ENCODE peak calls at places on chromosomes 6 and 20, in seven cellular contexts. R is left ventricle myocardium superior; N is activated CD4-positive, alpha-beta memory T cell treated with anti-CD3 and anti-CD28 coated beads, Interleukin-2, amount 10 ng/mL, durations not matched to agents 7 days and 5 days; P is caudate nucleus; C is activated naive CD4-positive, alpha-beta T cell treated with anti-CD3 and anti-CD28 coated beads, Interleukin-2, amount 10 ng/mL, durations not matched to agents 7 days and 5 days; I is HCT116; D is NCI-H1048. Q is an unnamed sample.

GRCh38 chr6:43716099-43716498 is 28.5 kb upstream of the MRPS18A start:
- DNase-seq in P (peak), N (no peak), I (no peak), D (no peak), R (peak), C (no peak), Q (no peak)

GRCh38 chr6:57303931-57304681 is 13.3 kb upstream of the PRIM2 start:
- DNase-seq in P (no peak), C (no peak), I (no peak), N (no peak), R (no peak), D (no peak), Q (no peak)

GRCh38 chr6:102660288-102660687 is 1266.8 kb downstream of the GRIK2 start:
- DNase-seq in I (no peak), R (no peak), N (no peak), C (no peak), D (no peak), P (no peak), Q (no peak)

GRCh38 chr6:46042355-46042999 is 26.8 kb upstream of the CLIC5 start:
- DNase-seq in D (no peak), C (peak), R (no peak), I (peak), P (no peak), N (no peak), Q (peak)

GRCh38 chr6:31736026-31736767 is at the start of gene CLIC1:
- DNase-seq in I (no peak), D (peak), P (no peak), N (peak), C (peak), R (peak), Q (no peak)

GRCh38 chr20:13841206-13841605 is 56.4 kb downstream of the NDUFAF5 start:
- DNase-seq in D (no peak), R (no peak), N (no peak), I (no peak), P (no peak), C (no peak), Q (no peak)

GRCh38 chr6:52328303-52328662 is 33.7 kb upstream of the PAQR8 start:
- DNase-seq in D (no peak), C (no peak), R (no peak), I (no peak), P (no peak), N (no peak), Q (no peak)

GRCh38 chr6:42555477-42556457 is 8.1 kb upstream of the UBR2 start:
- DNase-seq in I (peak), R (no peak), C (peak), P (no peak), N (peak), D (peak), Q (no peak)

GRCh38 chr6:110400208-110400607 is 15.2 kb downstream of the DDO start:
- DNase-seq in R (no peak), D (no peak), I (no peak), P (no peak), C (no peak), N (no peak), Q (no peak)

GRCh38 chr6:148358196-148358785 is 15.7 kb downstream of the SASH1 start:
- DNase-seq in N (no peak), P (no peak), I (no peak), D (no peak), R (no peak), C (no peak), Q (no peak)

GRCh38 chr6:22499815-22500214 is 69.6 kb upstream of the HDGFL1 start:
- DNase-seq in R (no peak), D (no peak), P (no peak), I (no peak), N (no peak), C (no peak), Q (no peak)

GRCh38 chr20:46157076-46157592 is 39.0 kb downstream of the CD40 start:
- DNase-seq in D (no peak), C (no peak), N (no peak), R (no peak), P (no peak), I (no peak), Q (no peak)

GRCh38 chr6:107634147-107635057 is 144.5 kb downstream of the SOBP start:
- DNase-seq in N (no peak), C (peak), P (no peak), R (peak), D (no peak), I (no peak), Q (no peak)

GRCh38 chr20:4873396-4873795 is 127.9 kb downstream of the SLC23A2 start:
- DNase-seq in D (no peak), I (no peak), P (no peak), R (no peak), C (no peak), N (no peak), Q (no peak)

GRCh38 chr6:34589140-34589539 is 33.0 kb upstream of the SPDEF start:
- DNase-seq in D (no peak), C (no peak), P (no peak), I (no peak), N (no peak), R (no peak), Q (no peak)

GRCh38 chr20:46545077-46545826 is 5.2 kb downstream of the OCSTAMP start:
- DNase-seq in D (no peak), C (peak), R (no peak), P (no peak), N (peak), I (no peak), Q (no peak)

GRCh38 chr6:157668034-157668401 is 155.0 kb upstream of the SNX9 start:
- DNase-seq in R (no peak), P (no peak), N (no peak), I (no peak), D (no peak), C (no peak), Q (no peak)

GRCh38 chr6:96007663-96008062 is 8.1 kb upstream of the FUT9 start:
- DNase-seq in I (no peak), C (no peak), P (no peak), D (no peak), N (no peak), R (no peak), Q (no peak)

GRCh38 chr6:82057846-82058554 is 189.5 kb downstream of the IBTK start:
- DNase-seq in I (no peak), P (no peak), D (peak), C (no peak), R (no peak), N (no peak), Q (no peak)

GRCh38 chr6:12522347-12522746 is 194.2 kb upstream of the PHACTR1 start:
- DNase-seq in I (no peak), P (no peak), C (no peak), R (no peak), D (no peak), N (no peak), Q (no peak)

GRCh38 chr20:18224968-18225568 is 63.3 kb upstream of the ZNF133 start:
- DNase-seq in P (peak), R (peak), D (no peak), C (no peak), N (no peak), I (peak), Q (peak)

GRCh38 chr6:80553071-80553740 is 446.7 kb downstream of the BCKDHB start:
- DNase-seq in N (no peak), P (no peak), R (no peak), I (no peak), C (no peak), D (no peak), Q (no peak)

GRCh38 chr6:130026859-130027258 is 8.5 kb downstream of the L3MBTL3 start:
- DNase-seq in D (no peak), I (no peak), P (no peak), C (no peak), N (no peak), R (no peak), Q (no peak)

GRCh38 chr20:44054849-44055248 is 132.1 kb downstream of the JPH2 start:
- DNase-seq in R (no peak), N (peak), I (no peak), D (no peak), P (no peak), C (no peak), Q (no peak)

GRCh38 chr20:9147553-9148024 is 78.7 kb downstream of the PLCB4 start:
- DNase-seq in R (no peak), P (no peak), D (no peak), N (no peak), I (no peak), C (no peak), Q (no peak)

GRCh38 chr20:8315639-8316573 is 183.8 kb downstream of the PLCB1 start:
- DNase-seq in R (no peak), N (no peak), D (no peak), P (no peak), C (no peak), I (no peak), Q (no peak)

GRCh38 chr6:14706378-14706929 is 539.4 kb upstream of the JARID2 start:
- DNase-seq in C (no peak), R (peak), I (peak), N (peak), P (no peak), D (no peak), Q (peak)

GRCh38 chr20:47749367-47749766 is 35.9 kb downstream of the SULF2 start:
- DNase-seq in I (no peak), N (no peak), D (no peak), R (no peak), C (no peak), P (no peak), Q (no peak)

GRCh38 chr6:90860822-90861601 is 274.1 kb upstream of the MAP3K7 start:
- DNase-seq in P (no peak), C (no peak), D (no peak), N (no peak), R (no peak), I (no peak), Q (no peak)

GRCh38 chr6:30682181-30683117 is 4.0 kb downstream of the PPP1R18 start:
- DNase-seq in C (peak), I (no peak), N (peak), P (peak), D (no peak), R (peak), Q (peak)